ENCODE peak calls at places on chromosomes 16 and 17, in five cellular contexts. C is mesenchymal stem cell, U is IMR-90, J is mesendoderm, R is H9. V is an unnamed sample.

GRCh38 chr16:12545792-12546342 is 257.8 kb downstream of the CPPED1 start:
- DNase-seq in U (no peak), C (no peak), J (no peak), R (no peak), V (no peak)

GRCh38 chr17:18981642-18982424 is 22.7 kb downstream of the FAM83G start:
- DNase-seq in U (peak), C (peak), R (no peak), J (peak), V (no peak)

GRCh38 chr17:74519951-74520553 is 11.2 kb downstream of the CD300LB start:
- DNase-seq in U (no peak), R (no peak), J (no peak), C (no peak), V (no peak)

GRCh38 chr16:80518436-80518835 is 22.4 kb upstream of the DYNLRB2 start:
- DNase-seq in R (no peak), U (peak), J (peak), C (no peak), V (no peak)

GRCh38 chr17:67266496-67266895 is 21.5 kb upstream of the HELZ start:
- DNase-seq in U (no peak), C (no peak), R (no peak), J (no peak), V (no peak)

GRCh38 chr16:86322840-86323239 is 187.5 kb upstream of the FOXF1 start:
- DNase-seq in J (no peak), R (no peak), U (no peak), C (no peak), V (no peak)

GRCh38 chr16:73161977-73162376 is 114.0 kb upstream of the ZFHX3 start:
- DNase-seq in J (no peak), C (no peak), U (no peak), R (no peak), V (no peak)

GRCh38 chr17:74864866-74865395 is 5.2 kb upstream of the GRIN2C start:
- DNase-seq in R (peak), C (peak), J (peak), U (peak), V (peak)

GRCh38 chr17:39973496-39973895 is 7.1 kb upstream of the PSMD3 start:
- DNase-seq in R (no peak), U (no peak), C (no peak), J (no peak), V (no peak)

GRCh38 chr16:66387817-66388332 is 21.4 kb downstream of the CDH5 start:
- DNase-seq in U (no peak), R (no peak), J (no peak), C (no peak), V (no peak)

GRCh38 chr17:79925242-79925957 is 86.2 kb upstream of the CBX4 start:
- DNase-seq in R (no peak), C (no peak), U (peak), J (no peak), V (no peak)

GRCh38 chr16:239948-240277 is 5.3 kb downstream of the FAM234A start:
- DNase-seq in R (no peak), J (no peak), U (peak), C (peak), V (no peak)

GRCh38 chr17:44830359-44831269 is 527 bp upstream of the GJC1 start:
- DNase-seq in C (peak), R (peak), U (no peak), J (peak), V (no peak)

GRCh38 chr17:48577330-48577945 is 712 bp downstream of the HOXB4 start:
- DNase-seq in U (peak), R (no peak), J (no peak), C (peak), V (no peak)

GRCh38 chr17:61583242-61583641 is 7.8 kb downstream of the NACA2 start:
- DNase-seq in J (peak), U (peak), C (peak), R (no peak), V (no peak)

GRCh38 chr16:85303354-85303883 is 191.1 kb upstream of the CIBAR2 start:
- DNase-seq in R (peak), J (peak), C (peak), U (no peak), V (peak)

GRCh38 chr17:48576479-48577309 is 1.5 kb downstream of the HOXB4 start:
- DNase-seq in U (peak), R (no peak), C (peak), J (no peak), V (no peak)

GRCh38 chr16:68752602-68753001 is 15.5 kb downstream of the CDH1 start:
- DNase-seq in U (no peak), C (no peak), R (no peak), J (peak), V (no peak)

GRCh38 chr16:84430860-84431259 is 62.5 kb downstream of the ATP2C2 start:
- DNase-seq in J (no peak), U (no peak), R (no peak), C (no peak), V (no peak)

GRCh38 chr17:2034157-2034556 is 4.2 kb downstream of the DPH1 start:
- DNase-seq in U (no peak), J (peak), C (no peak), R (peak), V (no peak)

DNA sequence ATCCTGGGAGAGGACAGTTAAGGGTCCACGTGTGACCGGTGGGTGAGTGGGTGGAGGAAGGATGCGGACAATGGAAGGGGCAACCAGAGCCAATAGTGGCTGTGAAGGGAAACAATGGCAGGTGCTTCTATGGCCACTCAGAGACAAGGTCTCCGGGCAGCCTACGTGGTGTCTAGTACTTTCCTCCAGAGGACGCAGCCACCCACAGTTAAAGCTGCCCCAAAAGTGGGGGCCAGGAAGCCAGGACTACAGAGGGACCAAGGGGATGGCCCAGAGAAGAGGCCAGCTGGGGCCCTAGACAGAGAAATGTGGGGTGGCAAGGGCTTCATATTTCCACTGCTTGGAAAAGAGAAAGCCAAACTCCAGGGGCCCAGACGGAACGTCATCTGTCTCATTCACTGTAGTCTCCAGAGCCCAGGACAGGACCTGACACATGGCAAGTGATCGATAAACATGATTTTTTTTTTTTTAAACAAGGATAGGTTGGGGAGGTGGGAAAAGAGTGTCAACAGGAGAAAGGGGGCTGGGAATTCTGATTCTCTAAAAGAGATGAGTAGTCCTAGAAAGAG is 861 bp upstream of the PER1 start:
- DNase-seq in C (no peak), U (no peak), R (peak), J (no peak), V (no peak)
- H2AK5ac ChIP-seq in C (peak), U (peak), R (no peak), J (no peak), V (peak)

DNA sequence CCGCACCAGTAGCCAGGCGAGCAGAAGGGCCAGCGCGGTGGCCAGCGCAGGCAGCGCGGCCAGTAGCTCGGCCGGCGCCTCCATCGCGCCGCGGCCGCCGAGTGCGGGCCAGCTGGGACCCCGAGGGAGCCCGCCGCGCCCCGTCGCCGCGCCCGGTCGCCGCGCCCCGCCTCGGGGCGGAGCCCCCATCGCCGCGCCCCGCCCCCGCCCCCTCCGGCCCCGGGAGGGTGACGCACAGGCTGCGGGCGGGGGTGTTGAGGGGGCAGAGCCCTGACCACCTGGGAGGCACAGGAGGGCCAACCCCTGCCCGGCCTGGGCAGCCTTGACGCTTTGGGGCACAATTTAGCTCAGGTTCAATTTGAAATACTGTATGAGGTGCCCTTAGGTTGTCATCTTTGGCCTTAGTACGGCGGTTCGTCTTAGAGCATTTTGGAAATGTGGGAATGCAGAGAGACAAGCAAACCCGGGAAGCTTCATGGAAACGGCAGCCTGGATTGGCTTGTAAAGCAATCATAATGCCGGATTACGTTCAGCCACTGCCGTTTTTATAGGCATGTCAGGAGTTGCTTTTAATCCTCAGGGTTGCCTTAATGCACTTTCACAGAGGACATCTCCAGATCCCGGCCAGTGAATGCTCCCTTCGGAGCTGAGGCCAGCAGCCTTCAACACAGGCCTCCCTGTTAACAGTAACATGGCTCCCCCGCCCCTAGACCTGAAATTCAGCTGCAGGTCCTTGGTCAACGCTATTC is at the start of gene MXRA7:
- DNase-seq in U (peak), R (peak), C (peak), J (peak), V (peak)
- H2AK5ac ChIP-seq in U (peak), R (no peak), C (peak), J (no peak), V (peak)

GRCh38 chr16:74984670-74985411 is at the start of gene WDR59:
- DNase-seq in U (peak), C (peak), R (peak), J (peak), V (peak)
- H2AK5ac ChIP-seq in U (peak), C (no peak), R (no peak), J (no peak), V (peak)

DNA sequence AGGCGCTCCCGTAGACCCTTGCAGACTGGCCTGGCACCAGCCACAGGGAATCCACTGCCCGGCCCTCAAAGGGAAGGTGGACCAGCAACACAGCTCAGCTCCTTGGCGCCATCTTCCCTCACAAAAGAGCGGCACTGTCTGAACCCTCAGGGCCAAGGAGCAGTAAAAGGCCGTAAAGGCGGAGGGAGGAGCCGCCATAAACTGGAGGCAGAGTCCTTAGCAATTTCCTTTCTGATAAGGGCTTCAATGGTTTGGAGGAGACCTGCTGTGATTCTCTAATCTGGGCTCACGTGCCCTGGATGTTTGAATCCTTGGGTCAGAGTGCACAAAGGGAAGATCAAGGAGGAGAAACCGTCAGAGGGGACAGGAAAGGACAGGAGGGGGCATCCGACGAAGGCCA is 15.5 kb upstream of the AXIN2 start:
- DNase-seq in C (no peak), J (peak), R (peak), U (no peak), V (no peak)
- H2AK5ac ChIP-seq in C (no peak), J (no peak), R (no peak), U (no peak), V (no peak)

GRCh38 chr16:15517743-15518142 is 83.4 kb downstream of the BMERB1 start:
- DNase-seq in U (no peak), C (no peak), R (no peak), J (no peak), V (no peak)
- H2AK5ac ChIP-seq in U (peak), C (no peak), R (no peak), J (no peak), V (no peak)